ENCODE peak calls at places on chromosomes 13 and 19, in six cellular contexts. R is EL; I is HL-60; Z is activated CD8-positive, alpha-beta memory T cell treated with anti-CD3 and anti-CD28 coated beads for 4 hours; A is PC-9; N is SK-N-SH. X is an unnamed sample.

GRCh38 chr13:99314640-99315176 is 7.5 kb upstream of the GPR183 start:
- DNase-seq in N (no peak), A (no peak), R (peak; percentile 92), Z (peak; percentile 41), I (no peak), X (no peak)

GRCh38 chr19:51327066-51327985 is 14.6 kb downstream of the VSIG10L start:
- DNase-seq in A (no peak), Z (no peak), R (peak; percentile 12), I (peak; percentile 72), N (no peak), X (no peak)

GRCh38 chr19:31351212-31352193 is 2.3 kb upstream of the TSHZ3 start:
- DNase-seq in N (peak; percentile 74), A (no peak), I (peak; percentile 23), Z (no peak), R (peak; percentile 62), X (no peak)

GRCh38 chr19:10230904-10231623 is at the start of gene S1PR2:
- DNase-seq in N (peak; percentile 97), Z (peak; percentile 20), A (peak; percentile 75), R (peak; percentile 75), I (peak; percentile 51), X (no peak)

GRCh38 chr13:23960566-23961156 is 63.4 kb upstream of the C1QTNF9B start:
- DNase-seq in R (peak; percentile 51), A (peak; percentile 7), N (no peak), Z (no peak), I (peak; percentile 23), X (no peak)

GRCh38 chr19:47123406-47123805 is 7.2 kb upstream of the SAE1 start:
- DNase-seq in I (no peak), Z (no peak), A (no peak), N (no peak), R (no peak), X (no peak)

GRCh38 chr13:45879666-45880065 is 28.1 kb upstream of the SIAH3 start:
- DNase-seq in N (no peak), Z (no peak), R (no peak), A (no peak), I (no peak), X (peak; percentile 4)

GRCh38 chr19:10946964-10947657 is 13.7 kb upstream of the SMARCA4 start:
- DNase-seq in A (no peak), N (no peak), Z (no peak), I (no peak), R (peak; percentile 64), X (no peak)

GRCh38 chr19:17052439-17052838 is 22.8 kb downstream of the HAUS8 start:
- DNase-seq in Z (no peak), N (peak; percentile 62), I (peak; percentile 29), A (peak; percentile 57), R (peak; percentile 22), X (no peak)

GRCh38 chr13:75384881-75385707 is 96.9 kb downstream of the TBC1D4 start:
- DNase-seq in Z (no peak), N (no peak), R (no peak), A (no peak), I (no peak), X (no peak)

GRCh38 chr13:113816248-113816924 is 47.5 kb downstream of the GAS6 start:
- DNase-seq in I (no peak), N (no peak), Z (no peak), R (no peak), A (no peak), X (no peak)

GRCh38 chr19:10654610-10655456 is 687 bp downstream of the ILF3 start:
- DNase-seq in A (peak; percentile 36), I (peak; percentile 51), Z (peak; percentile 28), N (peak; percentile 95), R (peak; percentile 57), X (no peak)

GRCh38 chr19:4352701-4353121 is 9.3 kb downstream of the MPND start:
- DNase-seq in Z (no peak), A (peak; percentile 49), R (peak; percentile 59), I (peak; percentile 42), N (peak; percentile 88), X (peak; percentile 16)

GRCh38 chr13:36359301-36359950 is 13.2 kb upstream of the SPART start:
- DNase-seq in N (no peak), Z (no peak), A (no peak), I (no peak), R (no peak), X (no peak)

GRCh38 chr19:34254552-34255432 is at the start of gene GARRE1:
- DNase-seq in I (peak; percentile 77), Z (no peak), R (peak; percentile 39), N (peak; percentile 93), A (peak; percentile 75), X (no peak)

GRCh38 chr13:100442095-100442832 is 146.3 kb downstream of the GGACT start:
- DNase-seq in A (no peak), Z (no peak), N (no peak), R (no peak), I (no peak), X (no peak)

GRCh38 chr19:38211206-38211605 is 12.8 kb downstream of the DPF1 start:
- DNase-seq in Z (no peak), R (no peak), A (no peak), N (peak; percentile 80), I (no peak), X (no peak)

GRCh38 chr13:93320942-93321341 is 94.3 kb downstream of the GPC6 start:
- DNase-seq in R (peak; percentile 8), I (no peak), A (no peak), N (no peak), Z (no peak), X (no peak)

GRCh38 chr13:113742000-113742441 is 17.0 kb upstream of the TMEM255B start:
- DNase-seq in N (peak; percentile 82), I (peak; percentile 92), A (peak; percentile 61), R (peak; percentile 75), Z (no peak), X (no peak)

GRCh38 chr13:64154514-64154913 is 2738.9 kb upstream of the PCDH20 start:
- DNase-seq in R (peak; percentile 24), Z (no peak), I (no peak), N (peak; percentile 4), A (no peak), X (no peak)

GRCh38 chr13:78239681-78240080 is 321.1 kb upstream of the EDNRB start:
- DNase-seq in Z (no peak), I (peak; percentile 30), R (no peak), A (no peak), N (no peak), X (no peak)

X was measured in DMS 273 treated with DMSO at 0.1 percent for 48 hours.